ENCODE peak calls at places on chromosomes 1 and 21, in four cellular contexts. U is SJSA1, A is WTC11, O is AG04450. V is an unnamed sample.

GRCh38 chr1:190477687-190478192 is at the start of gene BRINP3:
- DNase-seq in U (no peak), O (no peak), A (no peak), V (no peak)

GRCh38 chr1:36366091-36366661 is 19.5 kb downstream of the STK40 start:
- DNase-seq in A (peak), O (no peak), U (peak), V (no peak)

GRCh38 chr1:94863297-94863911 is 43.2 kb downstream of the SLC44A3 start:
- DNase-seq in U (no peak), O (no peak), A (no peak), V (no peak)

GRCh38 chr1:61670016-61670415 is 54.9 kb downstream of the TM2D1 start:
- DNase-seq in O (no peak), A (no peak), U (no peak), V (no peak)

GRCh38 chr1:18527921-18528320 is 47.2 kb downstream of the KLHDC7A start:
- DNase-seq in U (no peak), A (no peak), O (no peak), V (no peak)

GRCh38 chr21:31886896-31887595 is 14.2 kb downstream of the HUNK start:
- DNase-seq in U (no peak), A (no peak), O (no peak), V (no peak)

GRCh38 chr1:85555867-85556577 is 24.5 kb upstream of the CCN1 start:
- DNase-seq in U (no peak), O (no peak), A (no peak), V (no peak)

GRCh38 chr1:202045699-202046098 is 35.3 kb downstream of the ELF3 start:
- DNase-seq in A (no peak), O (no peak), U (no peak), V (no peak)

GRCh38 chr1:41917835-41918449 is 780 bp downstream of the HIVEP3 start:
- DNase-seq in O (no peak), U (no peak), A (peak), V (no peak)

GRCh38 chr1:204418174-204419063 is 6.8 kb upstream of the PPP1R15B start:
- DNase-seq in O (no peak), A (no peak), U (no peak), V (peak)

GRCh38 chr1:220761688-220762427 is 13.7 kb downstream of the MTARC2 start:
- DNase-seq in A (no peak), U (no peak), O (no peak), V (no peak)

GRCh38 chr1:43444827-43445225 is 8.9 kb downstream of the HYI start:
- DNase-seq in U (no peak), O (no peak), A (no peak), V (no peak)

GRCh38 chr1:21217812-21218596 is 41.3 kb upstream of the EIF4G3 start:
- DNase-seq in U (peak), A (peak), O (no peak), V (no peak)

GRCh38 chr1:226436855-226437491 is 29.1 kb upstream of the PARP1 start:
- DNase-seq in U (no peak), O (no peak), A (no peak), V (no peak)

GRCh38 chr1:159492575-159493323 is 43.1 kb downstream of the OR10J5 start:
- DNase-seq in U (no peak), O (no peak), A (no peak), V (peak)

GRCh38 chr1:40248429-40248828 is 692 bp downstream of the TMCO2 start:
- DNase-seq in U (no peak), O (no peak), A (no peak), V (no peak)

GRCh38 chr1:234667891-234668576 is 58.1 kb upstream of the IRF2BP2 start:
- DNase-seq in O (no peak), A (no peak), U (no peak), V (no peak)

GRCh38 chr1:35717911-35718476 is 690 bp downstream of the C1orf216 start:
- DNase-seq in O (no peak), U (peak), A (peak), V (no peak)

GRCh38 chr1:220224611-220225124 is 47.6 kb downstream of the RAB3GAP2 start:
- DNase-seq in U (no peak), O (no peak), A (no peak), V (no peak)

GRCh38 chr1:7390604-7391000 is 380.5 kb upstream of the VAMP3 start:
- DNase-seq in O (no peak), A (no peak), U (peak), V (no peak)

GRCh38 chr1:171468120-171468790 is 17.1 kb upstream of the PRRC2C start:
- DNase-seq in U (no peak), A (no peak), O (no peak), V (no peak)

GRCh38 chr1:203395746-203396145 is 44.8 kb upstream of the FMOD start:
- DNase-seq in U (no peak), A (no peak), O (no peak), V (no peak)

GRCh38 chr1:189192741-189193140 is 1284.9 kb downstream of the BRINP3 start:
- DNase-seq in U (no peak), A (no peak), O (no peak), V (no peak)

GRCh38 chr21:15625363-15625762 is 104.4 kb upstream of the USP25 start:
- DNase-seq in A (no peak), U (no peak), O (no peak), V (no peak)

GRCh38 chr1:48005254-48006162 is 8.3 kb upstream of the TRABD2B start:
- DNase-seq in O (no peak), A (no peak), U (no peak), V (no peak)

GRCh38 chr1:118154220-118154619 is 30.8 kb downstream of the SPAG17 start:
- DNase-seq in A (no peak), U (no peak), O (no peak), V (peak)